ENCODE peak calls at places on chromosomes 13 and 19, in nine cellular contexts. V, F, C, R, H, S, B, N and Z are unnamed samples. For H3K27me3, the result is how much of the 10 kb centered on the place peaks cover.

GRCh38 chr13:20501548-20501947 is 24.1 kb downstream of the CRYL1 start:
- DNase-seq in V (no peak), F (no peak), C (no peak), R (no peak), H (no peak), S (no peak), B (no peak), N (no peak), Z (no peak)

GRCh38 chr13:108777421-108778420 is 148.3 kb downstream of the MYO16 start:
- DNase-seq in V (no peak), F (no peak), C (peak), R (no peak), H (no peak), S (no peak), B (no peak), N (no peak), Z (peak)

GRCh38 chr19:38401148-38401547 is 1.7 kb upstream of the FAM98C start:
- DNase-seq in V (no peak), F (peak), C (peak), R (no peak), H (no peak), S (no peak), B (no peak), N (no peak), Z (no peak)

GRCh38 chr19:29120471-29120870 is 92.5 kb downstream of the UQCRFS1 start:
- DNase-seq in V (no peak), F (no peak), C (no peak), R (no peak), H (no peak), S (no peak), B (no peak), N (no peak), Z (no peak)

GRCh38 chr19:1862424-1863307 is 713 bp downstream of the KLF16 start:
- DNase-seq in V (no peak), F (no peak), C (no peak), R (no peak), H (no peak), S (no peak), B (no peak), N (no peak), Z (no peak)

GRCh38 chr19:2334986-2335846 is 6.7 kb downstream of the SPPL2B start:
- DNase-seq in V (no peak), F (no peak), C (no peak), R (no peak), H (no peak), S (no peak), B (no peak), N (no peak), Z (no peak)

GRCh38 chr13:19834704-19835103 is 28.7 kb downstream of the ZMYM5 start:
- DNase-seq in V (no peak), F (peak), C (no peak), R (no peak), H (no peak), S (no peak), B (no peak), N (no peak), Z (no peak)

GRCh38 chr13:103694033-103694432 is 627.8 kb upstream of the SLC10A2 start:
- DNase-seq in V (no peak), F (no peak), C (no peak), R (no peak), H (no peak), S (no peak), B (no peak), N (no peak), Z (no peak)

GRCh38 chr13:93473441-93474270 is 247.0 kb downstream of the GPC6 start:
- DNase-seq in V (no peak), F (peak), C (no peak), R (no peak), H (no peak), S (no peak), B (no peak), N (no peak), Z (peak)

GRCh38 chr13:113723400-113724015 is 35.5 kb upstream of the TMEM255B start:
- DNase-seq in V (no peak), F (no peak), C (no peak), R (no peak), H (no peak), S (no peak), B (no peak), N (no peak), Z (no peak)

GRCh38 chr13:43516401-43516826 is 270.4 kb downstream of the ENOX1 start:
- DNase-seq in V (no peak), F (peak), C (no peak), R (no peak), H (peak), S (peak), B (peak), N (no peak), Z (peak)

GRCh38 chr13:52085416-52085815 is 43.5 kb downstream of the NEK5 start:
- DNase-seq in V (no peak), F (peak), C (peak), R (no peak), H (no peak), S (no peak), B (no peak), N (no peak), Z (peak)

GRCh38 chr19:2058570-2059421 is 7.8 kb upstream of the MKNK2 start:
- DNase-seq in V (no peak), F (no peak), C (no peak), R (peak), H (no peak), S (no peak), B (no peak), N (no peak), Z (no peak)

GRCh38 chr13:80563451-80563850 is 222.5 kb upstream of the SPRY2 start:
- DNase-seq in V (no peak), F (no peak), C (no peak), R (no peak), H (no peak), S (no peak), B (no peak), N (no peak), Z (no peak)

GRCh38 chr13:65881561-65882155 is 1348.5 kb downstream of the PCDH9 start:
- DNase-seq in V (no peak), F (no peak), C (peak), R (no peak), H (no peak), S (no peak), B (no peak), N (no peak), Z (no peak)

DNA sequence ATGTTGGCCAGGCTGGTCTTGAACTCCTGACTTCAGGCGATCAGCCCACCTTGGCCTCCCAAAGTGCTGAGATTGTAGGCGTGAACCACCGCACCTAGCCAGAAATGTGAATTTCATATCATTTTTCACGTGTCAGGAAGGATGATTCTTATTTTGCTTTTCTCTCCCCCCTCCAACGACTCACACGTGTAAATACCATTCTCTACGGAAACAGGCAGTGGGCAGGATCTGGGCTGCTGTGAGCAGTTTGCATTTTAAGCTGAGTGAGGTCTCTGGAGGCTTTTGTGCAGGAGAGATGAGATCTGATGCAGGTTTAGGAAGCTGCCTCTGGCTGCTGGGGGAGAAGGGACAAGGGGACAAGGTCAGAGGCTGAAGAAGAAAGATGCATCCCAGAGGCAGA is 11.9 kb downstream of the ANKRD24 start:
- DNase-seq in V (no peak), F (no peak), C (no peak), R (no peak), H (no peak), S (no peak), B (no peak), N (no peak), Z (no peak)
- H3K27me3 ChIP-seq in V (under half), F (under half), C (under half), R (half or more), H (under half), S (under half), B (half or more), N (under half), Z (under half)

DNA sequence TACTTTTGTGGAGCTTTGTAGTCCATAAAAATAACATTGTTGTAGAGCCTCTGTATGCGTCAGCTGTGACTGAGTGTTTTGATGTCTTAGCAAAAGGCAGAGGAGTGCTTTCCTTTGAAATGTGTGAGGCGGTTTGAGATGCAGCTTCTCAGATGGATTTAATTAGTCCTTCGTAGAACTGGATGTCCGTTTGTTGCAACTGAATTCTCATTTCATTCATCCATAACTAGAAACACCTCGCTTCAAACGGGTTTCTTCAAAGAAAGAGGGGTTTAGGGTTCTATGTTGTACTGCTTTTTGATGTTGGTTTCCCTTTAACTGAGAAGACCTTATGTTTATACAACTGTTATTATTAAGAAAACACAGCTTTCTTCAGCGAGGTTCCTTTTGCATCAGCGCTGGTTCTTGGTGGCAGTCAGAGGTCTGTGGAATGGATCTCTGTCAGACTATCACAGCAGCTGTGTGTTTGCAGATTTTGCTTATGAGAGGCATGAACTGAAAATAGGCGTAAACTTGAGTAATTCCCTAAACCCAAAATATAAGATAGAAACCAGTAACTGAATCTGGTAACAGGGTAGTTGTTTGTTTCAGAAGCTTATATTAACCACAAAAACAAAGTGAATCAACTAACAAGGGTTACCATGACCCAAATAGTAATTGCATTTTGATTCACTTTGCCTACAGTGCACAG is 194.4 kb downstream of the GGACT start:
- DNase-seq in V (no peak), F (peak), C (no peak), R (no peak), H (peak), S (peak), B (peak), N (no peak), Z (peak)
- H3K27ac ChIP-seq in V (no peak), F (no peak), C (no peak), R (peak), H (no peak), S (peak), B (peak), N (peak), Z (peak)

GRCh38 chr13:27810009-27810408 is 17.7 kb downstream of the GSX1 start:
- DNase-seq in V (no peak), F (no peak), C (no peak), R (no peak), H (no peak), S (no peak), B (no peak), N (no peak), Z (no peak)

GRCh38 chr13:27810461-27810860 is 18.2 kb downstream of the GSX1 start:
- DNase-seq in V (no peak), F (no peak), C (peak), R (no peak), H (no peak), S (no peak), B (no peak), N (no peak), Z (no peak)

GRCh38 chr13:27813826-27814225 is 21.5 kb downstream of the GSX1 start:
- DNase-seq in V (no peak), F (no peak), C (no peak), R (no peak), H (no peak), S (no peak), B (no peak), N (no peak), Z (no peak)

GRCh38 chr13:27806744-27807387 is 14.6 kb downstream of the GSX1 start:
- DNase-seq in V (no peak), F (no peak), C (no peak), R (no peak), H (no peak), S (no peak), B (no peak), N (no peak), Z (no peak)

DNA sequence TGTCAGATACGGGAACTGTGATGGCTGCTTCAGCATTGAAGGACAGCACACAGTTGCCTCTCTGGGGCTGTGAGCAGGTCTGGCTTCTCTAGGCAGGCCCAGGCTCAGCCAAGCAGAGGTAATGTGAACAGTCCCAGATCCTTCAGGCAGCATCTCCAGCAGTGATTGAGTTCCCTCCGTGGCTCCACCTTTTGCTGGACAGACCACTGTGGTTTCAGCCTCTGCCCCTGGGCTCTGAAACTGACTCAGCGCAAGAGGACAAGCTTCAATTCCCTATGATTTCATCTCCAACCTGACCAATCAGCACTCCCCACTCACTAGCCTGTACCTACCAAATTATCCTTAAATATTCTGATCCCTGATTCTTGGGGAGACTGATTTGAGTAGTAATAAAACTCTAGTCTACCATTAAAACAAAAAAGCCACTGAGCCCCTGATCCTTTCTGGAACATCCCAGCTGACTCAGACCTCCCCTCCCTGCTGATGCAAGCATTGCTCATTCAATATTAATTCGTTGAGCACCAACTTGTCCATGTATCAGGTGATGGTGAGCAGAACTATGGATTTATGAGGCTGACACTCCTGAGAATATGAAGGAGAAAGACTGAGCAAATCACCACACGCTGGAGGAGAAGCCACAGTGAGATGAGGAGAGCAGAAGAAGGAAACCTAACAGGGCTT is 16.7 kb downstream of the GSX1 start:
- DNase-seq in V (no peak), F (no peak), C (peak), R (no peak), H (no peak), S (no peak), B (no peak), N (no peak), Z (no peak)
- H3K27me3 ChIP-seq in V (under half), F (half or more), C (under half), R (half or more), H (under half), S (under half), B (half or more), N (under half), Z (under half)

GRCh38 chr13:24074687-24075086 is 85.8 kb upstream of the SPATA13 start:
- DNase-seq in V (peak), F (no peak), C (no peak), R (no peak), H (no peak), S (no peak), B (no peak), N (no peak), Z (no peak)
- H3K27ac ChIP-seq in V (no peak), F (no peak), C (no peak), R (no peak), H (no peak), S (peak), B (peak), N (peak), Z (no peak)

DNA sequence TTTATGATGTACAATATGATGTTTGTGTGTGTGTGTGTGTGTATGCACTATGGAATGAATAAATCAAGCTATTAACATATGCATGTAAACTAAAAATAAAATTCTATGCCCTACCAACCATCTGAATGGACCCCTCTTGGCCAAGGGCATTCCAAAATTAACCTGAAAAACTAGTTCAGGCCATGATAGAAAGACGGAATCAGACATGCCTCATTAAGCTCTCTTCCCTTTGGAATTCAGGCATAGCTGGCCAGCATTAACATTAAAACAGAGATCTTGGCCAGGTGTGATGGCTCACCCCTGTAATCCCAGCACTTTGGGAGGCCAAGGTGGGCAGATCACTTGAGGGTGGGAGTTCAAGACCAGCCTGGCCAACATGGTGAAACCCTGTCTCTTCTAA is 18.3 kb upstream of the SLC1A6 start:
- DNase-seq in V (no peak), F (no peak), C (no peak), R (no peak), H (no peak), S (no peak), B (no peak), N (no peak), Z (no peak)
- H3K27me3 ChIP-seq in V (under half), F (under half), C (under half), R (under half), H (under half), S (under half), B (under half), N (under half), Z (under half)

GRCh38 chr13:99905814-99906213 is 65.8 kb downstream of the ZIC5 start:
- DNase-seq in V (no peak), F (no peak), C (no peak), R (no peak), H (no peak), S (no peak), B (no peak), N (no peak), Z (no peak)
- H3K27ac ChIP-seq in V (no peak), F (no peak), C (no peak), R (no peak), H (no peak), S (no peak), B (no peak), N (no peak), Z (no peak)